ENCODE peak calls at places on chromosome 6, in six cellular contexts. J is progenitor cell of endocrine pancreas, D is GM12865, L is H9, Y is right lobe of liver, E is tibial nerve. G is an unnamed sample.

GRCh38 chr6:30885481-30885998 is 1.2 kb downstream of the DDR1 start:
- DNase-seq in J (no peak), D (no peak), L (peak), Y (no peak), E (no peak), G (no peak)

GRCh38 chr6:37454420-37455125 is 21.6 kb downstream of the CMTR1 start:
- DNase-seq in J (no peak), D (no peak), L (no peak), Y (no peak), E (no peak), G (no peak)

GRCh38 chr6:17971128-17972073 is 16.0 kb downstream of the KIF13A start:
- DNase-seq in J (no peak), D (no peak), L (no peak), Y (no peak), E (no peak), G (no peak)

GRCh38 chr6:28985396-28986164 is 19.5 kb downstream of the ZNF311 start:
- DNase-seq in J (peak), D (peak), L (peak), Y (peak), E (peak), G (peak)

GRCh38 chr6:136779682-136780081 is 12.6 kb downstream of the MAP3K5 start:
- DNase-seq in J (no peak), D (no peak), L (no peak), Y (no peak), E (no peak), G (no peak)

GRCh38 chr6:125759184-125759902 is 9.9 kb downstream of the HEY2 start:
- DNase-seq in J (no peak), D (no peak), L (peak), Y (no peak), E (no peak), G (no peak)

GRCh38 chr6:147566244-147566898 is 57.9 kb downstream of the SAMD5 start:
- DNase-seq in J (no peak), D (no peak), L (no peak), Y (no peak), E (no peak), G (no peak)

GRCh38 chr6:157877573-157878011 is 54.5 kb downstream of the SNX9 start:
- DNase-seq in J (no peak), D (no peak), L (no peak), Y (no peak), E (no peak), G (no peak)

GRCh38 chr6:52975580-52975979 is 19.5 kb downstream of the GSTA4 start:
- DNase-seq in J (no peak), D (no peak), L (no peak), Y (no peak), E (no peak), G (no peak)

GRCh38 chr6:165574770-165575549 is 88.1 kb downstream of the PDE10A start:
- DNase-seq in J (no peak), D (no peak), L (no peak), Y (no peak), E (no peak), G (no peak)

GRCh38 chr6:21970560-21970959 is 326.3 kb downstream of the PRL start:
- DNase-seq in J (no peak), D (no peak), L (no peak), Y (no peak), E (no peak), G (no peak)

GRCh38 chr6:169406034-169406433 is 152.4 kb upstream of the THBS2 start:
- DNase-seq in J (no peak), D (no peak), L (no peak), Y (no peak), E (no peak), G (no peak)

GRCh38 chr6:2623348-2623747 is 127.4 kb downstream of the MYLK4 start:
- DNase-seq in J (no peak), D (no peak), L (no peak), Y (no peak), E (no peak), G (no peak)

GRCh38 chr6:147805155-147805554 is 296.7 kb downstream of the SAMD5 start:
- DNase-seq in J (no peak), D (no peak), L (no peak), Y (no peak), E (no peak), G (no peak)

GRCh38 chr6:116390571-116390970 is 19.8 kb downstream of the DSE start:
- DNase-seq in J (no peak), D (peak), L (no peak), Y (no peak), E (no peak), G (no peak)

GRCh38 chr6:116545661-116546060 is at the start of gene TRAPPC3L:
- DNase-seq in J (no peak), D (no peak), L (no peak), Y (no peak), E (no peak), G (no peak)

GRCh38 chr6:4382362-4382853 is 247.0 kb upstream of the ECI2 start:
- DNase-seq in J (no peak), D (no peak), L (no peak), Y (no peak), E (no peak), G (no peak)

GRCh38 chr6:31466466-31466865 is 31.5 kb upstream of the MICB start:
- DNase-seq in J (no peak), D (no peak), L (no peak), Y (no peak), E (no peak), G (no peak)

GRCh38 chr6:6994796-6995195 is 113.0 kb upstream of the RREB1 start:
- DNase-seq in J (no peak), D (no peak), L (no peak), Y (peak), E (no peak), G (no peak)

GRCh38 chr6:116251568-116252384 is 2.1 kb downstream of the TSPYL4 start:
- DNase-seq in J (no peak), D (no peak), L (peak), Y (no peak), E (no peak), G (no peak)

GRCh38 chr6:25706314-25707014 is 48.1 kb upstream of the SLC17A4 start:
- DNase-seq in J (no peak), D (no peak), L (no peak), Y (peak), E (peak), G (no peak)

GRCh38 chr6:45946352-45946751 is 69.3 kb downstream of the CLIC5 start:
- DNase-seq in J (no peak), D (no peak), L (peak), Y (no peak), E (peak), G (no peak)

GRCh38 chr6:29793796-29794195 is 33.8 kb upstream of the HLA-G start:
- DNase-seq in J (no peak), D (no peak), L (no peak), Y (no peak), E (no peak), G (no peak)

GRCh38 chr6:158038291-158039177 is 56.9 kb downstream of the SYNJ2 start:
- DNase-seq in J (no peak), D (no peak), L (no peak), Y (no peak), E (no peak), G (no peak)

GRCh38 chr6:7544597-7544996 is 3.1 kb downstream of the DSP start:
- DNase-seq in J (no peak), D (no peak), L (no peak), Y (no peak), E (no peak), G (no peak)

GRCh38 chr6:26322645-26323482 is 42.1 kb upstream of the BTN3A2 start:
- DNase-seq in J (no peak), D (peak), L (peak), Y (peak), E (peak), G (no peak)

GRCh38 chr6:108673602-108674001 is 112.9 kb downstream of the FOXO3 start:
- DNase-seq in J (no peak), D (no peak), L (no peak), Y (no peak), E (no peak), G (no peak)

GRCh38 chr6:142478117-142478516 is 176.3 kb downstream of the ADGRG6 start:
- DNase-seq in J (no peak), D (peak), L (peak), Y (no peak), E (no peak), G (no peak)

GRCh38 chr6:47251396-47251795 is 58.3 kb downstream of the TNFRSF21 start:
- DNase-seq in J (no peak), D (no peak), L (no peak), Y (no peak), E (no peak), G (no peak)

GRCh38 chr6:47254051-47254450 is 55.7 kb downstream of the TNFRSF21 start:
- DNase-seq in J (no peak), D (no peak), L (no peak), Y (no peak), E (no peak), G (no peak)

GRCh38 chr6:47254906-47255305 is 54.8 kb downstream of the TNFRSF21 start:
- DNase-seq in J (no peak), D (no peak), L (no peak), Y (no peak), E (no peak), G (no peak)

GRCh38 chr6:47253136-47253535 is 56.6 kb downstream of the TNFRSF21 start:
- DNase-seq in J (no peak), D (no peak), L (no peak), Y (no peak), E (no peak), G (no peak)

GRCh38 chr6:47252636-47253035 is 57.1 kb downstream of the TNFRSF21 start:
- DNase-seq in J (no peak), D (no peak), L (no peak), Y (no peak), E (no peak), G (no peak)
- TF ChIP-seq CTCF in J (no peak), D (no peak), L (peak), Y (no peak), E (no peak), G (no peak)

GRCh38 chr6:131929227-131929626 is 21.9 kb downstream of the CCN2 start:
- DNase-seq in J (no peak), D (no peak), L (peak), Y (no peak), E (no peak), G (no peak)
- TF ChIP-seq CTCF in J (no peak), D (peak), L (peak), Y (no peak), E (no peak), G (no peak)

DNA sequence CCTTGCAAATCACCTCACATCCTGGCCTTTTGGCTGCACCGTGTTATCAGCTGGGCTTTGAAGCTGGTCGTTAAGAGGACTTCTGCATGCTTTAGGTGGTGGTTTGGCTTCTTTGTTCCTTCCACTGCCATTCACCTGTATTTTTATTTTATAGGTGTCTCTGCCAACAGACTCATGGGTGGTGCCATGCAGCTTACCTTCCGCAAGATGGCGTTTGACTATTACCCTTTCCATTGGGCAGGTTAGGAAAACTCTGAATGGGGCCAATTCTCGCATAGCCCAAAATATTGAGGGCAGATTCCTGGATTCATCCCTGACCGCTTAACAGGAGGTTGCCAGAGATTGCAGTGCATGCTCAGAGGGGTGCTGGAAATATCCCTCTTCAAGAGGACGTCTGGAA is 32.4 kb downstream of the TAF11 start:
- DNase-seq in J (no peak), D (no peak), L (no peak), Y (no peak), E (no peak), G (no peak)
- TF ChIP-seq CTCF in J (peak), D (no peak), L (peak), Y (no peak), E (no peak), G (no peak)

GRCh38 chr6:167588181-167588919 is 238.4 kb upstream of the AFDN start:
- DNase-seq in J (no peak), D (no peak), L (no peak), Y (no peak), E (peak), G (no peak)
- TF ChIP-seq CTCF in J (no peak), D (no peak), L (no peak), Y (no peak), E (no peak), G (no peak)

GRCh38 chr6:689223-689622 is 3.7 kb downstream of the EXOC2 start:
- DNase-seq in J (no peak), D (no peak), L (no peak), Y (no peak), E (no peak), G (no peak)

GRCh38 chr6:683742-684440 is 9.0 kb downstream of the EXOC2 start:
- DNase-seq in J (no peak), D (no peak), L (peak), Y (no peak), E (no peak), G (no peak)

GRCh38 chr6:684831-685636 is 7.9 kb downstream of the EXOC2 start:
- DNase-seq in J (no peak), D (peak), L (no peak), Y (no peak), E (no peak), G (no peak)

GRCh38 chr6:680666-681374 is 12.1 kb downstream of the EXOC2 start:
- DNase-seq in J (no peak), D (no peak), L (no peak), Y (no peak), E (no peak), G (no peak)

GRCh38 chr6:686528-686927 is 6.4 kb downstream of the EXOC2 start:
- DNase-seq in J (no peak), D (no peak), L (no peak), Y (no peak), E (no peak), G (no peak)
- TF ChIP-seq CTCF in J (no peak), D (no peak), L (peak), Y (no peak), E (no peak), G (peak)

GRCh38 chr6:42129360-42129676 is 13.1 kb downstream of the C6orf132 start:
- DNase-seq in J (no peak), D (no peak), L (no peak), Y (no peak), E (no peak), G (no peak)

GRCh38 chr6:42125231-42125630 is 17.2 kb downstream of the C6orf132 start:
- DNase-seq in J (no peak), D (no peak), L (no peak), Y (no peak), E (no peak), G (no peak)

GRCh38 chr6:42131531-42131930 is 10.9 kb downstream of the C6orf132 start:
- DNase-seq in J (no peak), D (no peak), L (no peak), Y (no peak), E (no peak), G (no peak)

GRCh38 chr6:42125663-42126062 is 16.8 kb downstream of the C6orf132 start:
- DNase-seq in J (no peak), D (no peak), L (no peak), Y (no peak), E (no peak), G (no peak)

DNA sequence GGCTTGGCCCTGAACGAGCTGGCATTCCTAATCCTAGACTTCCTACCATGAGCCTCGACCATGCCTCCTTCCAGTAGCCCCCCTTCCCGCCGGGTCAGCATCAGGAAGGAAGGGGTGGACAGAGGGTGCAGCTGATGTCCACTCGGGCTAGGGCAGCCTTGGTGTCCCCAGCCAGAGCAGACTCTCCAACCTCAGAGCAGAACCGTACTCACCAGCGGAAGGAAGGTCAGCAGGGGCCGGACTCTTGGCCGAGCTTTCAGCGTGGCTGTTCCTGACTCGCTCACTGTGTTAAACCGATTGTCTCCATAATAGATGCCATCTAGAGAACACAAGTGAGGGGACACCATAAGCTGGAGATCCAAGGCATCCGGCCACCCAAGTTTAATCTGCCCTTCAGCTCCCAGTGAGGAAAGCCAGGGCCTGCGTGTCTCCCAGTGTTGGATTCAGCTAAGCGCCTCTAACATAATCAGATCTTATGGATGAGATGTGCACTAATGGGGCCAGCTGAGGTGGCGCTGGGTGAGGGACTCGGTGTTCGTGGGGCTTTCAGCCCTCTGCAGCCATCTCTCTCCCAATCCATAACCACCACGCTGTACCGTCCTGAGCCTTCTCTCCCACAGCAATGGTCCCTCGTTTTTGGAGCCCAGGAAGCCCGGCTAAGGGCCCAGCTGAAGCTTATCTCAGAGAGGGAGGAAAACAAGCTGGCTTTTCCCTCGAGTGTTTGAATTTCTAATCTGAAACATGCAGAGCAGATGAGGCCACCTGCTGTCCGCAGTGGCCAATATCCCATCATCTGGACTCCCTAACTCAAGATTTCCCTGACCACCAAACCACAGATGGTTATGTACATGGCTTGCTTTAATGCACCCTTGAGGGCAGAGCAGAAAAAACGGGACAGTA is 13.7 kb downstream of the C6orf132 start:
- DNase-seq in J (no peak), D (no peak), L (no peak), Y (no peak), E (no peak), G (peak)
- TF ChIP-seq CTCF in J (no peak), D (no peak), L (no peak), Y (peak), E (no peak), G (no peak)

GRCh38 chr6:84415068-84415467 is 187.6 kb upstream of the CEP162 start:
- DNase-seq in J (no peak), D (no peak), L (no peak), Y (no peak), E (no peak), G (no peak)
- TF ChIP-seq CTCF in J (no peak), D (no peak), L (no peak), Y (no peak), E (no peak), G (no peak)

GRCh38 chr6:65638047-65638831 is 68.8 kb downstream of the EYS start:
- DNase-seq in J (no peak), D (peak), L (peak), Y (no peak), E (no peak), G (no peak)
- TF ChIP-seq CTCF in J (peak), D (no peak), L (peak), Y (no peak), E (no peak), G (peak)

G was measured in D721Med.